ENCODE peak calls at places on chromosomes 3 and 15, in four cellular contexts. V is psoas muscle, Z is breast epithelium, E is suprapubic skin. G is an unnamed sample.

GRCh38 chr15:85992224-85992623 is 87.4 kb upstream of the AGBL1 start:
- DNase-seq in V (no peak), Z (no peak), E (no peak), G (no peak)

GRCh38 chr15:64522226-64522823 is 61.9 kb downstream of the ZNF609 start:
- DNase-seq in V (no peak), Z (no peak), E (no peak), G (no peak)

GRCh38 chr3:55329849-55330248 is 157.3 kb downstream of the WNT5A start:
- DNase-seq in V (no peak), Z (no peak), E (no peak), G (no peak)

GRCh38 chr3:81716870-81717509 is 44.5 kb downstream of the GBE1 start:
- DNase-seq in V (no peak), Z (no peak), E (no peak), G (no peak)

GRCh38 chr3:38581774-38582173 is 67.7 kb downstream of the SCN5A start:
- DNase-seq in V (no peak), Z (no peak), E (no peak), G (no peak)

GRCh38 chr15:97747342-97747741 is 213.2 kb upstream of the ARRDC4 start:
- DNase-seq in V (no peak), Z (no peak), E (no peak), G (no peak)

GRCh38 chr15:66472176-66472999 is 25.2 kb downstream of the SNAPC5 start:
- DNase-seq in V (no peak), Z (no peak), E (no peak), G (no peak)

GRCh38 chr3:43171770-43172169 is 65.9 kb upstream of the POMGNT2 start:
- DNase-seq in V (no peak), Z (no peak), E (no peak), G (no peak)

GRCh38 chr3:48402281-48402732 is 27.6 kb downstream of the PLXNB1 start:
- DNase-seq in V (peak; percentile 91), Z (peak; percentile 98), E (peak; percentile 95), G (peak; percentile 88)

GRCh38 chr3:31176045-31176444 is 281.6 kb upstream of the GADL1 start:
- DNase-seq in V (no peak), Z (no peak), E (no peak), G (no peak)

GRCh38 chr3:114231616-114232015 is 5.8 kb downstream of the ZNF80 start:
- DNase-seq in V (no peak), Z (no peak), E (no peak), G (no peak)

GRCh38 chr3:183085634-183086390 is 13.5 kb downstream of the MCCC1 start:
- DNase-seq in V (no peak), Z (no peak), E (no peak), G (no peak)

GRCh38 chr3:133938770-133939495 is 43.3 kb upstream of the RAB6B start:
- DNase-seq in V (no peak), Z (peak; percentile 27), E (peak; percentile 42), G (no peak)

GRCh38 chr15:44883219-44883900 is 73.1 kb upstream of the TERB2 start:
- DNase-seq in V (no peak), Z (no peak), E (no peak), G (no peak)

GRCh38 chr3:175495331-175495730 is 636.2 kb downstream of the NAALADL2 start:
- DNase-seq in V (no peak), Z (no peak), E (no peak), G (no peak)

GRCh38 chr3:16480861-16481569 is 32.5 kb downstream of the RFTN1 start:
- DNase-seq in V (no peak), Z (no peak), E (no peak), G (no peak)

GRCh38 chr15:26260517-26261133 is 397.5 kb upstream of the ATP10A start:
- DNase-seq in V (no peak), Z (no peak), E (no peak), G (no peak)

GRCh38 chr3:169914321-169914720 is 2.9 kb downstream of the SAMD7 start:
- DNase-seq in V (no peak), Z (no peak), E (no peak), G (no peak)

GRCh38 chr3:21170964-21171363 is 580.0 kb downstream of the ZNF385D start:
- DNase-seq in V (no peak), Z (no peak), E (no peak), G (no peak)

GRCh38 chr15:88930579-88930978 is 17.4 kb upstream of the MFGE8 start:
- DNase-seq in V (no peak), Z (no peak), E (no peak), G (no peak)

GRCh38 chr3:170081079-170081741 is 43.4 kb downstream of the GPR160 start:
- DNase-seq in V (no peak), Z (no peak), E (no peak), G (no peak)

GRCh38 chr3:115986555-115987207 is 363.4 kb downstream of the GAP43 start:
- DNase-seq in V (no peak), Z (no peak), E (no peak), G (no peak)

GRCh38 chr3:101091489-101091888 is 98.3 kb upstream of the ABI3BP start:
- DNase-seq in V (no peak), Z (no peak), E (no peak), G (no peak)

GRCh38 chr3:182609575-182610156 is 183.6 kb upstream of the ATP11B start:
- DNase-seq in V (no peak), Z (peak; percentile 25), E (no peak), G (no peak)

GRCh38 chr3:10428393-10429091 is 76.8 kb downstream of the ATP2B2 start:
- DNase-seq in V (no peak), Z (no peak), E (no peak), G (no peak)

GRCh38 chr3:81242871-81243270 is 518.6 kb downstream of the GBE1 start:
- DNase-seq in V (no peak), Z (no peak), E (no peak), G (no peak)

GRCh38 chr3:122974764-122975162 is 52.8 kb downstream of the SEMA5B start:
- DNase-seq in V (no peak), Z (no peak), E (no peak), G (peak; percentile 31)

GRCh38 chr3:141476033-141476432 is 10.8 kb upstream of the RASA2 start:
- DNase-seq in V (no peak), Z (no peak), E (no peak), G (no peak)

GRCh38 chr15:94965593-94965992 is 734.2 kb downstream of the MCTP2 start:
- DNase-seq in V (no peak), Z (no peak), E (no peak), G (no peak)
- H3K9me3 ChIP-seq in V (no peaks in the 10 kb centered on the region), Z (peaks cover 4% of the 10 kb centered on the region), E (no peaks in the 10 kb centered on the region), G (no peaks in the 10 kb centered on the region)

GRCh38 chr15:82909080-82909815 is 43.3 kb downstream of the HOMER2 start:
- DNase-seq in V (no peak), Z (no peak), E (no peak), G (no peak)
- H3K9me3 ChIP-seq in V (no peaks in the 10 kb centered on the region), Z (peaks cover 14% of the 10 kb centered on the region), E (peaks cover 16% of the 10 kb centered on the region), G (peaks cover 6% of the 10 kb centered on the region)

GRCh38 chr15:100259266-100259665 is 82.5 kb downstream of the ADAMTS17 start:
- DNase-seq in V (no peak), Z (no peak), E (no peak), G (no peak)

GRCh38 chr15:100263031-100263430 is 78.7 kb downstream of the ADAMTS17 start:
- DNase-seq in V (no peak), Z (no peak), E (no peak), G (no peak)

GRCh38 chr15:100263721-100264455 is 77.9 kb downstream of the ADAMTS17 start:
- DNase-seq in V (no peak), Z (no peak), E (no peak), G (no peak)

GRCh38 chr15:100264994-100265640 is 76.7 kb downstream of the ADAMTS17 start:
- DNase-seq in V (no peak), Z (no peak), E (no peak), G (no peak)

GRCh38 chr15:100261302-100262240 is 80.2 kb downstream of the ADAMTS17 start:
- DNase-seq in V (no peak), Z (peak; percentile 7), E (no peak), G (no peak)
- H3K9me3 ChIP-seq in V (no peaks in the 10 kb centered on the region), Z (no peaks in the 10 kb centered on the region), E (no peaks in the 10 kb centered on the region), G (no peaks in the 10 kb centered on the region)

DNA sequence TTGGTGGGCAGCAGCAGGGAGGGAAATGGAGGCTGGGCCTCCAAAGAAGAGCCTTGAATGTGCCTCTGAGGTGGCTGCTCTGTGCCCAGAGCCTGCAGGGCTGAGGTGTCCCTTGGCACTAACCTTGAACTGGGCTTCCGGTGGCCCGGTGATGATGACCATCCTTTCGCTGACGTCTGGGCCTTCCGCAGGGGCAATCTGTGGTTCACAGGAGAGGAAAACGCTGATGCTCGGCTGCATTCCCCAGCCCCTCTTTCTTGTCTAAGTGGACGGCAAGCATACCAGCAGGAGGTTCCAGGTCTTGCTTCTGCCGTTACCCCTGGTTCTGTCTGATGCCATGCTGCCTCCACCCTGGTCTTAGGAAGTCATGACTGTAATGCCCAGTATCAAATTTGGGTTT is 65.9 kb downstream of the SENP2 start:
- DNase-seq in V (no peak), Z (no peak), E (no peak), G (no peak)
- H3K9me3 ChIP-seq in V (no peaks in the 10 kb centered on the region), Z (no peaks in the 10 kb centered on the region), E (no peaks in the 10 kb centered on the region), G (no peaks in the 10 kb centered on the region)

GRCh38 chr3:69008980-69009379 is 4.5 kb downstream of the EOGT start:
- DNase-seq in V (no peak), Z (no peak), E (no peak), G (no peak)

GRCh38 chr3:69005071-69005816 is 8.2 kb downstream of the EOGT start:
- DNase-seq in V (no peak), Z (no peak), E (no peak), G (no peak)

GRCh38 chr3:69004183-69004582 is 9.3 kb downstream of the EOGT start:
- DNase-seq in V (no peak), Z (no peak), E (no peak), G (no peak)

GRCh38 chr3:69009559-69010410 is 3.7 kb downstream of the EOGT start:
- DNase-seq in V (no peak), Z (peak; percentile 82), E (no peak), G (no peak)

DNA sequence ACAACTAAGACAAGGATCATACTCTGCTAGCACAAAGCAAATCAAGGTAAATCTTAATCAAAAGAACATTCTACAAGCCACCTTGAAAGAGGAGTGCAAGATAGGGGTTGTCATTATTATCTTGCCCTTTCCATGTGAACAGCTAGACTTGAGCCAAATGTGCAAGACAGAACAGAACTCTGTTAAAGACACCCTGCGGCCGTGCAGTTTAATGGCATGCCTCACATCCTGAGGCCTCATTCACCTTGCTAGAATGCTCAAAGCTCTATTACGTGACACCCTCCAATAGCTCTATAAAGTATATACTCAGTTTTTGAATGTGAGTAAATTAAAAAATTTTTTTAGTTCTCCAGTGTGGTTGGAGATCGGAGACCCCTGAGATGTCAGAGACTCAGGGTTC is 7.4 kb downstream of the EOGT start:
- DNase-seq in V (no peak), Z (no peak), E (no peak), G (no peak)
- H3K9me3 ChIP-seq in V (no peaks in the 10 kb centered on the region), Z (no peaks in the 10 kb centered on the region), E (no peaks in the 10 kb centered on the region), G (no peaks in the 10 kb centered on the region)

G was measured in thoracic aorta.